ENCODE peak calls at places on chromosomes 7 and 10, in eight cellular contexts. F, D, V, I, W, Q, N and X are unnamed samples.

GRCh38 chr10:15719062-15719898 is 442 bp downstream of the ITGA8 start:
- DNase-seq in F (no peak), D (no peak), V (no peak), I (no peak), W (no peak), Q (no peak), N (no peak), X (no peak)

GRCh38 chr7:155119801-155120382 is 49.8 kb downstream of the HTR5A start:
- DNase-seq in F (no peak), D (no peak), V (no peak), I (no peak), W (peak; percentile 8), Q (no peak), N (peak; percentile 13), X (no peak)

GRCh38 chr10:96863922-96864543 is 31.9 kb downstream of the LCOR start:
- DNase-seq in F (no peak), D (peak; percentile 95), V (no peak), I (no peak), W (peak; percentile 29), Q (no peak), N (no peak), X (no peak)

GRCh38 chr7:78779788-78780187 is 673.7 kb downstream of the MAGI2 start:
- DNase-seq in F (no peak), D (no peak), V (no peak), I (no peak), W (no peak), Q (no peak), N (no peak), X (no peak)

GRCh38 chr7:5685192-5685591 is 96.3 kb downstream of the RNF216 start:
- DNase-seq in F (no peak), D (no peak), V (no peak), I (no peak), W (no peak), Q (no peak), N (no peak), X (no peak)

GRCh38 chr10:72087969-72088878 is at the start of gene SPOCK2:
- DNase-seq in F (no peak), D (peak; percentile 72), V (peak; percentile 56), I (no peak), W (no peak), Q (peak; percentile 25), N (no peak), X (no peak)

GRCh38 chr7:65980478-65981250 is 1.3 kb downstream of the GUSB start:
- DNase-seq in F (peak; percentile 66), D (peak; percentile 64), V (peak; percentile 30), I (peak; percentile 41), W (no peak), Q (no peak), N (peak; percentile 7), X (no peak)

GRCh38 chr10:6054884-6055283 is 7.3 kb downstream of the IL2RA start:
- DNase-seq in F (no peak), D (no peak), V (no peak), I (no peak), W (no peak), Q (no peak), N (no peak), X (no peak)

GRCh38 chr10:129891806-129892205 is 72.3 kb downstream of the EBF3 start:
- DNase-seq in F (no peak), D (no peak), V (no peak), I (no peak), W (no peak), Q (no peak), N (no peak), X (no peak)

GRCh38 chr10:64115913-64116643 is 594.9 kb downstream of the REEP3 start:
- DNase-seq in F (no peak), D (peak; percentile 72), V (no peak), I (no peak), W (no peak), Q (no peak), N (no peak), X (no peak)

GRCh38 chr7:142152076-142152475 is 40.6 kb downstream of the MGAM2 start:
- DNase-seq in F (no peak), D (no peak), V (no peak), I (no peak), W (no peak), Q (no peak), N (no peak), X (no peak)

GRCh38 chr7:43071604-43072003 is 40.8 kb upstream of the HECW1 start:
- DNase-seq in F (no peak), D (peak; percentile 45), V (no peak), I (no peak), W (no peak), Q (no peak), N (no peak), X (no peak)

GRCh38 chr10:58704226-58705200 is 191.8 kb downstream of the BICC1 start:
- DNase-seq in F (no peak), D (no peak), V (no peak), I (no peak), W (no peak), Q (no peak), N (peak; percentile 57), X (no peak)

GRCh38 chr7:158001621-158002320 is 585.9 kb downstream of the PTPRN2 start:
- DNase-seq in F (no peak), D (peak; percentile 98), V (no peak), I (no peak), W (no peak), Q (no peak), N (no peak), X (no peak)

GRCh38 chr7:11331128-11332102 is 357.7 kb downstream of the PHF14 start:
- DNase-seq in F (no peak), D (peak; percentile 77), V (no peak), I (no peak), W (no peak), Q (no peak), N (no peak), X (no peak)

GRCh38 chr10:86321568-86321967 is 45.0 kb downstream of the GRID1 start:
- DNase-seq in F (no peak), D (no peak), V (no peak), I (no peak), W (no peak), Q (peak; percentile 29), N (no peak), X (no peak)

GRCh38 chr10:63268139-63268797 is 135.1 kb downstream of the NRBF2 start:
- DNase-seq in F (no peak), D (peak; percentile 70), V (no peak), I (no peak), W (no peak), Q (no peak), N (no peak), X (no peak)

GRCh38 chr7:123498651-123499050 is 35.7 kb downstream of the IQUB start:
- DNase-seq in F (no peak), D (no peak), V (no peak), I (no peak), W (no peak), Q (no peak), N (no peak), X (no peak)

GRCh38 chr7:69018200-69018599 is 580.1 kb upstream of the AUTS2 start:
- DNase-seq in F (no peak), D (peak; percentile 10), V (no peak), I (no peak), W (no peak), Q (no peak), N (no peak), X (no peak)

GRCh38 chr10:4947635-4948596 is 15.3 kb upstream of the AKR1C1 start:
- DNase-seq in F (peak; percentile 64), D (peak; percentile 30), V (no peak), I (no peak), W (peak; percentile 76), Q (no peak), N (peak; percentile 85), X (no peak)

GRCh38 chr10:59967079-59967478 is 60.7 kb upstream of the CCDC6 start:
- DNase-seq in F (no peak), D (peak; percentile 75), V (no peak), I (no peak), W (no peak), Q (no peak), N (no peak), X (no peak)

GRCh38 chr7:45147858-45148652 is 9.5 kb upstream of the RAMP3 start:
- DNase-seq in F (peak; percentile 51), D (peak; percentile 59), V (no peak), I (no peak), W (no peak), Q (no peak), N (no peak), X (no peak)